ENCODE peak calls at places on chromosome 4, in five cellular contexts. Z is NB4, V is K562, Y is gastrocnemius medialis, X is tibial nerve. M is an unnamed sample.

GRCh38 chr4:113471141-113471860 is 290.2 kb downstream of the CAMK2D start:
- DNase-seq in Z (no peak), V (no peak), Y (no peak), X (no peak), M (no peak)

GRCh38 chr4:6591305-6591704 is 16.3 kb downstream of the MAN2B2 start:
- DNase-seq in Z (no peak), V (peak; percentile 71), Y (no peak), X (no peak), M (no peak)

GRCh38 chr4:157994863-157995262 is 178.0 kb downstream of the GASK1B start:
- DNase-seq in Z (no peak), V (no peak), Y (no peak), X (no peak), M (no peak)

GRCh38 chr4:142648378-142648777 is 197.7 kb downstream of the INPP4B start:
- DNase-seq in Z (no peak), V (no peak), Y (no peak), X (no peak), M (no peak)

GRCh38 chr4:95985791-95986190 is 145.9 kb downstream of the PDHA2 start:
- DNase-seq in Z (no peak), V (no peak), Y (no peak), X (no peak), M (no peak)

GRCh38 chr4:176193126-176193525 is 2.3 kb downstream of the SPATA4 start:
- DNase-seq in Z (no peak), V (no peak), Y (no peak), X (no peak), M (no peak)

GRCh38 chr4:11505225-11505971 is 76.7 kb upstream of the HS3ST1 start:
- DNase-seq in Z (peak; percentile 20), V (no peak), Y (no peak), X (no peak), M (no peak)

GRCh38 chr4:186844059-186844681 is 120.5 kb upstream of the FAT1 start:
- DNase-seq in Z (no peak), V (peak; percentile 64), Y (no peak), X (no peak), M (no peak)

GRCh38 chr4:88999392-88999791 is 57.6 kb downstream of the FAM13A start:
- DNase-seq in Z (no peak), V (no peak), Y (no peak), X (no peak), M (no peak)

GRCh38 chr4:113972781-113973180 is 6.7 kb downstream of the ARSJ start:
- DNase-seq in Z (no peak), V (no peak), Y (no peak), X (no peak), M (no peak)

GRCh38 chr4:30839583-30840520 is 119.7 kb downstream of the PCDH7 start:
- DNase-seq in Z (peak; percentile 45), V (no peak), Y (no peak), X (no peak), M (no peak)

GRCh38 chr4:76011700-76012387 is 4.5 kb upstream of the CXCL9 start:
- DNase-seq in Z (no peak), V (no peak), Y (no peak), X (no peak), M (no peak)

GRCh38 chr4:37400326-37400881 is 155.9 kb downstream of the NWD2 start:
- DNase-seq in Z (no peak), V (no peak), Y (no peak), X (no peak), M (no peak)

GRCh38 chr4:94419956-94420355 is 31.8 kb upstream of the PDLIM5 start:
- DNase-seq in Z (no peak), V (peak; percentile 41), Y (no peak), X (no peak), M (no peak)

GRCh38 chr4:110865611-110866254 is 242.9 kb upstream of the PITX2 start:
- DNase-seq in Z (no peak), V (no peak), Y (no peak), X (no peak), M (no peak)

GRCh38 chr4:180913750-180914149 is 1329.5 kb upstream of the TENM3 start:
- DNase-seq in Z (no peak), V (no peak), Y (no peak), X (no peak), M (no peak)

GRCh38 chr4:166594326-166594946 is 639.9 kb downstream of the SPOCK3 start:
- DNase-seq in Z (peak; percentile 32), V (no peak), Y (no peak), X (no peak), M (peak; percentile 3)

GRCh38 chr4:56817840-56818491 is 3.5 kb downstream of the SPINK2 start:
- DNase-seq in Z (no peak), V (no peak), Y (no peak), X (no peak), M (no peak)

DNA sequence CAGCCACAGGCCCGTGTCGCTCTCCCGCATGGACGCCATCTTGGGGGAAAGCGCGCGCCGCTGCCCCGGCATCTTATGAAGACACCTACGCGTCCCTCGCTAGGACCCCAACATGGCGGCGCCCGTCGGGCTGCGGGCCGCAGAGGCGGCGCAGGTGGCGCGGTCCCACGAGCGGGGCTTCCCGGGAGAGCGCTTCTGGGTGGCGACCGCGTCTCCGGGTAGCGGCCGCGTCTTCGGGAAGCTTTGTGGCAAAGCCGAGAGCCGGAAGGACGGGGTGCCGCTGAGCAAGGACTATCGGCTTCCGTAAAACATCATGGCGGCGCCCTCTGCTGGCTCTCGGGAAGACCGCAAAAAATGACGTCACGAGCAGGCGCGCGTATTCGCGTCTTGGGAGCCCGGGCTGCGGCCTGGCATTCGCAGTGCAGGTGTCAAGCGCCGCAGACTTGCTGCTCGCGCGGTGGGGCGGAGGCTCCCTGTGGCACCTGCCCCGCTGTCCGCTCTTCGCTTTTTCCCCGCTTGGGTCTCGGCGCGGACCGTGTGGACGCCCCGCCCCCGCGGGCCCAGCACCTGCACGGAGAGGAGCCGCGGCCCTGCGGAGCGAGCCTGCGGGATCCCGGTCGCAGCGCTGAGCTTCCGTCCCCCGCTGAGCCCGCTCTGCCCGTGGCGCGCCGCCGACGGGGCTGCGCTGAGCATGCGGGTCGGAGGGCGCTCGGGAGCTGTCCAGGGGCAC is at the start of gene NELFA:
- DNase-seq in Z (peak; percentile 98), V (peak; percentile 97), Y (peak; percentile 93), X (peak; percentile 90), M (peak; percentile 77)
- TF ChIP-seq POLR2A in Z (peak; percentile 90), V (peak; percentile 85), Y (peak; percentile 86), X (peak; percentile 66), M (peak; percentile 71)

GRCh38 chr4:10144971-10145370 is 28.4 kb upstream of the WDR1 start:
- DNase-seq in Z (no peak), V (no peak), Y (no peak), X (no peak), M (no peak)
- TF ChIP-seq POLR2A in Z (no peak), V (no peak), Y (no peak), X (no peak), M (no peak)

DNA sequence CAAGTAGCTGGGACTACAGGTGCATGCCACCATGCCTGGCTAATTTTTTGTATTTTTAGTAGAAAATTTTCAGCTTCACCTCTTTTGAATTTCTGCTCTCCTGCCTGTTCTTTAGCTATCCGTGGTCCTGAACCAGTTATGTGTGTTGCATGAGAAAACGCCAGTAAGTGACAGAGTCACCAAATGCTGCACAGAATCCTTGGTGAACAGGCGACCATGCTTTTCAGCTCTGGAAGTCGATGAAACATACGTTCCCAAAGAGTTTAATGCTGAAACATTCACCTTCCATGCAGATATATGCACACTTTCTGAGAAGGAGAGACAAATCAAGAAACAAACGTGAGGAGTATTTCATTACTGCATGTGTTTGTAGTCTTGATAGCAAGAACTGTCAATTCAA is 13.9 kb downstream of the ALB start:
- DNase-seq in Z (peak; percentile 7), V (no peak), Y (no peak), X (no peak), M (no peak)
- TF ChIP-seq POLR2A in Z (no peak), V (no peak), Y (no peak), X (no peak), M (no peak)

GRCh38 chr4:124464836-124465235 is 247.7 kb downstream of the ANKRD50 start:
- DNase-seq in Z (no peak), V (no peak), Y (no peak), X (no peak), M (no peak)
- TF ChIP-seq POLR2A in Z (no peak), V (no peak), Y (no peak), X (no peak), M (no peak)

M was measured in H54.